ENCODE peak calls at places on chromosomes 3 and 15, in eight cellular contexts. B is PC-9; A is tibial artery; K is effector memory CD4-positive, alpha-beta T cell; R is CD4-positive, alpha-beta memory T cell; J is thoracic aorta; N is transverse colon; G is Peyer's patch. T is an unnamed sample. For H3K9me3, the result is how much of the 10 kb centered on the place peaks cover.

GRCh38 chr15:61994216-61994615 is 66.0 kb downstream of the VPS13C start:
- DNase-seq in B (no peak), A (no peak), K (no peak), R (no peak), J (no peak), N (no peak), G (no peak), T (no peak)

GRCh38 chr15:81168680-81169079 is 28.0 kb upstream of the IL16 start:
- DNase-seq in B (no peak), A (no peak), K (no peak), R (no peak), J (no peak), N (no peak), G (no peak), T (no peak)

GRCh38 chr3:171566803-171567422 is 106.7 kb upstream of the TNIK start:
- DNase-seq in B (no peak), A (no peak), K (no peak), R (peak), J (no peak), N (no peak), G (no peak), T (no peak)

GRCh38 chr3:60101628-60102027 is 1051.8 kb upstream of the CFAP20DC start:
- DNase-seq in B (no peak), A (no peak), K (no peak), R (no peak), J (no peak), N (peak), G (no peak), T (no peak)

GRCh38 chr15:62591842-62592838 is 427.1 kb upstream of the C2CD4B start:
- DNase-seq in B (no peak), A (no peak), K (no peak), R (no peak), J (no peak), N (no peak), G (no peak), T (no peak)

GRCh38 chr3:132628157-132628556 is 31.1 kb downstream of the ACKR4 start:
- DNase-seq in B (no peak), A (no peak), K (no peak), R (no peak), J (no peak), N (no peak), G (no peak), T (no peak)

GRCh38 chr3:9902372-9903237 is at the start of gene IL17RE:
- DNase-seq in B (peak), A (no peak), K (no peak), R (no peak), J (no peak), N (peak), G (no peak), T (no peak)

GRCh38 chr3:13494463-13495350 is 14.6 kb downstream of the HDAC11 start:
- DNase-seq in B (no peak), A (no peak), K (no peak), R (no peak), J (no peak), N (no peak), G (no peak), T (no peak)

GRCh38 chr3:159964166-159964973 is 24.3 kb upstream of the IL12A start:
- DNase-seq in B (no peak), A (no peak), K (no peak), R (no peak), J (no peak), N (no peak), G (no peak), T (no peak)

GRCh38 chr3:159252772-159253384 is 451.0 kb downstream of the MFSD1 start:
- DNase-seq in B (peak), A (no peak), K (no peak), R (no peak), J (no peak), N (no peak), G (no peak), T (no peak)

GRCh38 chr3:194069421-194070219 is 66.3 kb upstream of the HES1 start:
- DNase-seq in B (no peak), A (no peak), K (no peak), R (no peak), J (no peak), N (no peak), G (no peak), T (no peak)

GRCh38 chr15:98151098-98151497 is 190.6 kb downstream of the ARRDC4 start:
- DNase-seq in B (no peak), A (no peak), K (no peak), R (no peak), J (no peak), N (no peak), G (no peak), T (no peak)

GRCh38 chr3:35383216-35383615 is 256.1 kb upstream of the ARPP21 start:
- DNase-seq in B (no peak), A (no peak), K (no peak), R (no peak), J (no peak), N (no peak), G (no peak), T (no peak)

GRCh38 chr3:127053450-127053849 is 70.5 kb downstream of the PLXNA1 start:
- DNase-seq in B (no peak), A (no peak), K (no peak), R (no peak), J (no peak), N (no peak), G (no peak), T (no peak)

GRCh38 chr3:60250210-60250609 is 1001.0 kb downstream of the FHIT start:
- DNase-seq in B (no peak), A (no peak), K (no peak), R (no peak), J (no peak), N (no peak), G (no peak), T (no peak)

DNA sequence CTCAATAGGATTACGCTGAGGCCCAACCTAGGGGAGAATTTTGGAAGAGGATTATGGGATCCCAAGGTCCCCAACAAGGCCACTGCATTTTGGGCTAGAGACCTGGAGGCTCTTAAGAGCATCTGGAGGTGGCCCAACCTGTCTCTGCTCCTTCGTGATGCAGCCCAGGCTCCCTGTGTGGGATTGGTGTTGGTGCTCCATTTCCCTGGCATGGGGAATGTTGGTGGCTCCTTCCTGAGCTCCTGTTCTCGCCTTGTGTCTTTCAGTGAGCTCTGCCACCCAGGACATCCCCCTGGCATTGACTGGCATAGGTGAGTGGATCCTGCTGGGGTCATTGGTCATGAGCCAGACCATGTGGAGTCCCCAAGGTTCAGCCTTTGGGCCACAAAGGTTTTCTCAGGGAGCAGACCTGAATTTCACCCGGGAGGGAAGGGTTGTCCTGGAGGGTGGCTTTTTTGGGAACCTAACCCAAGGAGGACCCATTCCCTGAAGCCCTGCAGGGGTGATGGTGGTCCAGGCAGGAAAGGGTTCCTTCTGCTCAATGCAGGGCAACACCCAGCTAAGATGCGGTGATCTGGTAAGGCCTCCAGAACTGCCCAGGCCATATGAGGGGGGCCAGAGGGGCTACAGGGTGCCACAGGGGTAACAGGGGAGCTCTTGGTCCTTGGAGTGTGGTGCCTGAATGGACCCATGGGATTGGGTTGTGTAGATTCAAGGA is 202.5 kb downstream of the UBE3A start:
- DNase-seq in B (no peak), A (no peak), K (no peak), R (no peak), J (no peak), N (no peak), G (no peak), T (no peak)
- H3K9me3 ChIP-seq in B (under half), A (under half), K (under half), R (under half), J (under half), N (under half), G (under half), T (under half)

GRCh38 chr15:26391556-26392229 is 381.2 kb downstream of the GABRB3 start:
- DNase-seq in B (no peak), A (no peak), K (no peak), R (no peak), J (no peak), N (no peak), G (no peak), T (no peak)
- H3K9me3 ChIP-seq in B (under half), A (under half), K (under half), R (under half), J (under half), N (under half), G (under half), T (under half)

DNA sequence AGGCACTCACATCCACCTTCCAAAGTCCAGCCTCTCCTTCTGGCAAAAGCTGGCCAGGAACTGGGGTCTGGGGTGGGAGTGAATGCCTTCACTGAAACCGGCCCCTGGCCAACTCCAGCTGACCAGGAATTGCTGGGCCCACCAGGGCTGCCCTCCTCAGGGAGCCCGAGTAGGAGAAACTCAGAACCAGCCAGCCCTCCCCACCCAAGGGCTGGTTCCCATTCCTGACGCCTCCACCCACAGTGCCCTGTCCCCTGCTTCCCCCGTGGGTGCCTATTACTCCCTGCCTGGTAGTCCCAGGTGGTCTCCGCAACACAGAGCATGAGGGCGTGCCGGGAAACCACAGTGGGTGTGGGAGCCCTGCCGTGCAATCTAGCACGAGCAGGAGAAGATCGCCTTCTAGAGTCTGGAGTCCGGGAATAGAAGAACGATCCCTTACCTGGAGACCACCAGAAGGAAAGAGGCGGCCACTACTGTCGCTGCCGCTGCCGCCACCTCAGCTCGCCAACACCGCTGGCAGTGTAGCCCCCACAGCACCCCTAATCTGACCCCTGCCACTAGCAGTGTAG is 178.8 kb downstream of the POTEB3 start:
- DNase-seq in B (no peak), A (no peak), K (no peak), R (no peak), J (no peak), N (no peak), G (no peak), T (peak)
- H3K9me3 ChIP-seq in B (under half), A (under half), K (under half), R (under half), J (under half), N (under half), G (under half), T (under half)

GRCh38 chr15:77400258-77400657 is 19.6 kb downstream of the PEAK1 start:
- DNase-seq in B (no peak), A (no peak), K (no peak), R (no peak), J (no peak), N (no peak), G (no peak), T (no peak)
- H3K9me3 ChIP-seq in B (under half), A (under half), K (under half), R (under half), J (under half), N (under half), G (under half), T (under half)